ENCODE peak calls at places on chromosome 19, in eight cellular contexts. C is NCI-H2081; Y is lung; P is adrenal gland; D is stimulated activated CD8-positive, alpha-beta memory T cell treated with anti-CD3 and anti-CD28 coated beads, Interleukin-2, amount 100 ng/mL, for 48 hours; K is activated CD4-positive, alpha-beta T cell treated with anti-CD3 and anti-CD28 coated beads for 48 hours; Z is CD4-positive, alpha-beta memory T cell; S is astrocyte. F is an unnamed sample.

GRCh38 chr19:41278478-41278877 is 14.3 kb downstream of the HNRNPUL1 start:
- DNase-seq in C (no peak), Y (no peak), P (no peak), D (no peak), K (no peak), Z (no peak), S (no peak), F (no peak)

GRCh38 chr19:46416077-46416709 is 2.8 kb upstream of the CCDC8 start:
- DNase-seq in C (peak; percentile 52), Y (peak; percentile 78), P (peak; percentile 97), D (peak; percentile 26), K (no peak), Z (no peak), S (peak; percentile 75), F (peak; percentile 52)

GRCh38 chr19:13953021-13953531 is 767 bp downstream of the DCAF15 start:
- DNase-seq in C (no peak), Y (no peak), P (peak; percentile 24), D (no peak), K (no peak), Z (no peak), S (no peak), F (no peak)

GRCh38 chr19:41352609-41353465 is 885 bp downstream of the TGFB1 start:
- DNase-seq in C (no peak), Y (peak; percentile 65), P (peak; percentile 60), D (peak; percentile 76), K (peak; percentile 84), Z (peak; percentile 82), S (no peak), F (no peak)

GRCh38 chr19:39307233-39307821 is 11.1 kb downstream of the IFNL1 start:
- DNase-seq in C (peak; percentile 14), Y (peak; percentile 46), P (peak; percentile 35), D (no peak), K (no peak), Z (no peak), S (no peak), F (no peak)

GRCh38 chr19:40362160-40362559 is 13.7 kb downstream of the PLD3 start:
- DNase-seq in C (no peak), Y (no peak), P (no peak), D (no peak), K (no peak), Z (no peak), S (no peak), F (no peak)

GRCh38 chr19:45160870-45161714 is at the start of gene NKPD1:
- DNase-seq in C (no peak), Y (peak; percentile 69), P (no peak), D (no peak), K (no peak), Z (no peak), S (no peak), F (no peak)

GRCh38 chr19:42018503-42019193 is 24.6 kb upstream of the ATP1A3 start:
- DNase-seq in C (no peak), Y (no peak), P (no peak), D (no peak), K (no peak), Z (no peak), S (peak; percentile 10), F (no peak)

GRCh38 chr19:40690050-40690698 is at the start of gene NUMBL:
- DNase-seq in C (no peak), Y (no peak), P (no peak), D (no peak), K (no peak), Z (no peak), S (no peak), F (no peak)

GRCh38 chr19:43997631-43998290 is 5.0 kb upstream of the ZNF230 start:
- DNase-seq in C (no peak), Y (no peak), P (peak; percentile 78), D (no peak), K (no peak), Z (no peak), S (peak; percentile 46), F (no peak)

GRCh38 chr19:47447470-47448359 is 24.0 kb downstream of the SLC8A2 start:
- DNase-seq in C (peak; percentile 26), Y (peak; percentile 30), P (peak; percentile 60), D (peak; percentile 67), K (peak; percentile 90), Z (peak; percentile 52), S (no peak), F (no peak)

GRCh38 chr19:19540707-19541515 is 2.8 kb downstream of the CILP2 start:
- DNase-seq in C (no peak), Y (peak; percentile 47), P (no peak), D (peak; percentile 83), K (peak; percentile 92), Z (peak; percentile 67), S (no peak), F (no peak)

GRCh38 chr19:34237939-34238338 is 16.4 kb upstream of the GARRE1 start:
- DNase-seq in C (no peak), Y (no peak), P (no peak), D (no peak), K (no peak), Z (no peak), S (no peak), F (no peak)

GRCh38 chr19:2638417-2638940 is 64.0 kb downstream of the GNG7 start:
- DNase-seq in C (no peak), Y (no peak), P (no peak), D (no peak), K (no peak), Z (no peak), S (no peak), F (no peak)

GRCh38 chr19:38323276-38323675 is 3.6 kb downstream of the KCNK6 start:
- DNase-seq in C (no peak), Y (no peak), P (peak; percentile 28), D (no peak), K (no peak), Z (no peak), S (no peak), F (no peak)

GRCh38 chr19:21210037-21210621 is 68.3 kb downstream of the ZNF431 start:
- DNase-seq in C (no peak), Y (no peak), P (no peak), D (no peak), K (no peak), Z (no peak), S (no peak), F (no peak)

GRCh38 chr19:48497728-48498575 is 13.7 kb downstream of the LMTK3 start:
- DNase-seq in C (no peak), Y (no peak), P (no peak), D (no peak), K (no peak), Z (no peak), S (no peak), F (no peak)

GRCh38 chr19:38786572-38787265 is 2.3 kb upstream of the LGALS7B start:
- DNase-seq in C (no peak), Y (no peak), P (no peak), D (no peak), K (no peak), Z (no peak), S (no peak), F (no peak)

GRCh38 chr19:16892868-16893685 is 4.3 kb downstream of the F2RL3 start:
- DNase-seq in C (no peak), Y (no peak), P (no peak), D (no peak), K (no peak), Z (no peak), S (no peak), F (no peak)

F was measured in NCI-H2107.